ENCODE peak calls at places on chromosomes 3 and 15, in six cellular contexts. One of them, this sample, is unnamed.

GRCh38 chr3:11371758-11372157 is 99.6 kb downstream of the ATG7 start:
- DNase-seq in HT-29: no peak
- DNase-seq in GM20000: no peak
- DNase-seq in AG04449: no peak
- DNase-seq in heart left ventricle: no peak
- DNase-seq in tibial artery: no peak
- DNase-seq in this sample: no peak

GRCh38 chr3:188468672-188469071 is 314.7 kb downstream of the LPP start:
- DNase-seq in HT-29: no peak
- DNase-seq in GM20000: no peak
- DNase-seq in AG04449: no peak
- DNase-seq in heart left ventricle: peak
- DNase-seq in tibial artery: peak
- DNase-seq in this sample: no peak

GRCh38 chr3:10695595-10696285 is 120.3 kb upstream of the SLC6A11 start:
- DNase-seq in HT-29: no peak
- DNase-seq in GM20000: no peak
- DNase-seq in AG04449: no peak
- DNase-seq in heart left ventricle: no peak
- DNase-seq in tibial artery: no peak
- DNase-seq in this sample: no peak

GRCh38 chr15:50298340-50298739 is 32.8 kb upstream of the HDC start:
- DNase-seq in HT-29: no peak
- DNase-seq in GM20000: no peak
- DNase-seq in AG04449: peak
- DNase-seq in heart left ventricle: no peak
- DNase-seq in tibial artery: no peak
- DNase-seq in this sample: no peak

GRCh38 chr3:17182158-17182557 is 297.4 kb downstream of the PLCL2 start:
- DNase-seq in HT-29: no peak
- DNase-seq in GM20000: peak
- DNase-seq in AG04449: no peak
- DNase-seq in heart left ventricle: no peak
- DNase-seq in tibial artery: no peak
- DNase-seq in this sample: no peak

GRCh38 chr3:98521897-98522537 is 685 bp downstream of the CLDND1 start:
- DNase-seq in HT-29: peak
- DNase-seq in GM20000: peak
- DNase-seq in AG04449: no peak
- DNase-seq in heart left ventricle: peak
- DNase-seq in tibial artery: peak
- DNase-seq in this sample: peak

GRCh38 chr3:31934018-31934417 is 47.0 kb downstream of the OSBPL10 start:
- DNase-seq in HT-29: no peak
- DNase-seq in GM20000: no peak
- DNase-seq in AG04449: no peak
- DNase-seq in heart left ventricle: no peak
- DNase-seq in tibial artery: no peak
- DNase-seq in this sample: peak

GRCh38 chr3:66536791-66537190 is 36.0 kb upstream of the LRIG1 start:
- DNase-seq in HT-29: no peak
- DNase-seq in GM20000: no peak
- DNase-seq in AG04449: no peak
- DNase-seq in heart left ventricle: no peak
- DNase-seq in tibial artery: no peak
- DNase-seq in this sample: no peak

GRCh38 chr3:141782386-141782932 is 19.3 kb downstream of the GRK7 start:
- DNase-seq in HT-29: peak
- DNase-seq in GM20000: no peak
- DNase-seq in AG04449: no peak
- DNase-seq in heart left ventricle: no peak
- DNase-seq in tibial artery: no peak
- DNase-seq in this sample: peak

GRCh38 chr3:105253225-105253624 is 113.5 kb upstream of the ALCAM start:
- DNase-seq in HT-29: no peak
- DNase-seq in GM20000: no peak
- DNase-seq in AG04449: no peak
- DNase-seq in heart left ventricle: no peak
- DNase-seq in tibial artery: no peak
- DNase-seq in this sample: peak

GRCh38 chr3:129727707-129728106 is 121.2 kb upstream of the PLXND1 start:
- DNase-seq in HT-29: no peak
- DNase-seq in GM20000: no peak
- DNase-seq in AG04449: no peak
- DNase-seq in heart left ventricle: no peak
- DNase-seq in tibial artery: no peak
- DNase-seq in this sample: peak

GRCh38 chr15:30985081-30985531 is 6.3 kb downstream of the MTMR10 start:
- DNase-seq in HT-29: no peak
- DNase-seq in GM20000: no peak
- DNase-seq in AG04449: no peak
- DNase-seq in heart left ventricle: peak
- DNase-seq in tibial artery: no peak
- DNase-seq in this sample: no peak

GRCh38 chr15:31465083-31465955 is 138.7 kb downstream of the KLF13 start:
- DNase-seq in HT-29: peak
- DNase-seq in GM20000: no peak
- DNase-seq in AG04449: no peak
- DNase-seq in heart left ventricle: no peak
- DNase-seq in tibial artery: peak
- DNase-seq in this sample: no peak

GRCh38 chr15:66786708-66787471 is 84.9 kb downstream of the SMAD6 start:
- DNase-seq in HT-29: no peak
- DNase-seq in GM20000: no peak
- DNase-seq in AG04449: no peak
- DNase-seq in heart left ventricle: no peak
- DNase-seq in tibial artery: peak
- DNase-seq in this sample: no peak

GRCh38 chr3:152190636-152191183 is 78.0 kb upstream of the MBNL1 start:
- DNase-seq in HT-29: no peak
- DNase-seq in GM20000: no peak
- DNase-seq in AG04449: no peak
- DNase-seq in heart left ventricle: no peak
- DNase-seq in tibial artery: no peak
- DNase-seq in this sample: no peak

GRCh38 chr3:161964856-161965255 is 468.2 kb downstream of the OTOL1 start:
- DNase-seq in HT-29: no peak
- DNase-seq in GM20000: no peak
- DNase-seq in AG04449: no peak
- DNase-seq in heart left ventricle: no peak
- DNase-seq in tibial artery: no peak
- DNase-seq in this sample: no peak

GRCh38 chr3:14280326-14280725 is 101.7 kb downstream of the LSM3 start:
- DNase-seq in HT-29: no peak
- DNase-seq in GM20000: no peak
- DNase-seq in AG04449: no peak
- DNase-seq in heart left ventricle: no peak
- DNase-seq in tibial artery: no peak
- DNase-seq in this sample: peak